ENCODE peak calls at places on chromosomes 16 and 17, in five cellular contexts. Z is H7; Y is CD8-positive, alpha-beta memory T cell; A is memory B cell; E is cardiac muscle cell. F is an unnamed sample.

GRCh38 chr16:1181715-1182671 is 29.1 kb downstream of the CACNA1H start:
- DNase-seq in Z (peak), Y (no peak), A (no peak), E (no peak), F (no peak)

GRCh38 chr17:17382901-17383300 is 79.7 kb downstream of the NT5M start:
- DNase-seq in Z (no peak), Y (no peak), A (no peak), E (no peak), F (no peak)

GRCh38 chr17:30433514-30433913 is 43.7 kb upstream of the GOSR1 start:
- DNase-seq in Z (no peak), Y (no peak), A (no peak), E (no peak), F (no peak)

GRCh38 chr17:66123163-66123562 is 68.8 kb downstream of the CEP112 start:
- DNase-seq in Z (peak), Y (no peak), A (no peak), E (peak), F (no peak)

GRCh38 chr16:30884760-30885159 is 9.1 kb downstream of the BCL7C start:
- DNase-seq in Z (no peak), Y (no peak), A (no peak), E (no peak), F (no peak)

GRCh38 chr16:78815713-78816112 is 716.3 kb downstream of the WWOX start:
- DNase-seq in Z (no peak), Y (no peak), A (no peak), E (no peak), F (no peak)

GRCh38 chr17:43874293-43874692 is 27.3 kb downstream of the CD300LG start:
- DNase-seq in Z (no peak), Y (no peak), A (no peak), E (no peak), F (no peak)

GRCh38 chr17:28916302-28916934 is 13.5 kb upstream of the DHRS13 start:
- DNase-seq in Z (peak), Y (peak), A (peak), E (peak), F (peak)

GRCh38 chr16:49491736-49492089 is 118.1 kb downstream of the C16orf78 start:
- DNase-seq in Z (peak), Y (peak), A (no peak), E (peak), F (peak)

GRCh38 chr16:54453863-54454262 is 167.3 kb upstream of the IRX3 start:
- DNase-seq in Z (no peak), Y (no peak), A (no peak), E (no peak), F (no peak)

GRCh38 chr16:50711862-50712567 is 18.6 kb downstream of the NOD2 start:
- DNase-seq in Z (peak), Y (no peak), A (no peak), E (no peak), F (no peak)

GRCh38 chr16:15811778-15812750 is 44.8 kb downstream of the MYH11 start:
- DNase-seq in Z (no peak), Y (no peak), A (no peak), E (peak), F (no peak)

GRCh38 chr16:26644912-26645543 is 421.7 kb upstream of the C16orf82 start:
- DNase-seq in Z (no peak), Y (no peak), A (no peak), E (no peak), F (no peak)

GRCh38 chr17:72479113-72479512 is 358.3 kb downstream of the SOX9 start:
- DNase-seq in Z (no peak), Y (no peak), A (no peak), E (no peak), F (no peak)

GRCh38 chr16:68227183-68227793 is 8.6 kb downstream of the ESRP2 start:
- DNase-seq in Z (no peak), Y (no peak), A (no peak), E (no peak), F (no peak)

GRCh38 chr17:75631353-75631752 is 1.9 kb upstream of the SMIM5 start:
- DNase-seq in Z (no peak), Y (no peak), A (no peak), E (no peak), F (no peak)